ENCODE peak calls at places on chromosome 7, in seven cellular contexts. One of them, this sample, is unnamed.

GRCh38 chr7:110600983-110601382 is 489.9 kb upstream of the LRRN3 start:
- DNase-seq in AG09309: no peak
- DNase-seq in NCI-H345: peak
- DNase-seq in activated naive CD4-positive, alpha-beta T cell: no peak
- DNase-seq in osteoblast: no peak
- DNase-seq in GM12865: no peak
- DNase-seq in T-cell: no peak
- DNase-seq in this sample: no peak

GRCh38 chr7:158078161-158078910 is 509.3 kb downstream of the PTPRN2 start:
- DNase-seq in AG09309: no peak
- DNase-seq in NCI-H345: peak
- DNase-seq in activated naive CD4-positive, alpha-beta T cell: no peak
- DNase-seq in osteoblast: no peak
- DNase-seq in GM12865: no peak
- DNase-seq in T-cell: no peak
- DNase-seq in this sample: no peak

GRCh38 chr7:33870120-33870519 is 35.2 kb upstream of the BMPER start:
- DNase-seq in AG09309: no peak
- DNase-seq in NCI-H345: no peak
- DNase-seq in activated naive CD4-positive, alpha-beta T cell: no peak
- DNase-seq in osteoblast: no peak
- DNase-seq in GM12865: no peak
- DNase-seq in T-cell: no peak
- DNase-seq in this sample: no peak

GRCh38 chr7:114944742-114945625 is 23.1 kb downstream of the MDFIC start:
- DNase-seq in AG09309: peak
- DNase-seq in NCI-H345: no peak
- DNase-seq in activated naive CD4-positive, alpha-beta T cell: no peak
- DNase-seq in osteoblast: peak
- DNase-seq in GM12865: no peak
- DNase-seq in T-cell: no peak
- DNase-seq in this sample: no peak

GRCh38 chr7:135670179-135670578 is 7.9 kb downstream of the STMP1 start:
- DNase-seq in AG09309: no peak
- DNase-seq in NCI-H345: no peak
- DNase-seq in activated naive CD4-positive, alpha-beta T cell: no peak
- DNase-seq in osteoblast: peak
- DNase-seq in GM12865: no peak
- DNase-seq in T-cell: no peak
- DNase-seq in this sample: no peak

GRCh38 chr7:96800824-96801223 is 91.2 kb upstream of the SEM1 start:
- DNase-seq in AG09309: no peak
- DNase-seq in NCI-H345: no peak
- DNase-seq in activated naive CD4-positive, alpha-beta T cell: no peak
- DNase-seq in osteoblast: no peak
- DNase-seq in GM12865: no peak
- DNase-seq in T-cell: no peak
- DNase-seq in this sample: no peak

GRCh38 chr7:497346-497745 is 22.3 kb downstream of the PDGFA start:
- DNase-seq in AG09309: no peak
- DNase-seq in NCI-H345: no peak
- DNase-seq in activated naive CD4-positive, alpha-beta T cell: no peak
- DNase-seq in osteoblast: no peak
- DNase-seq in GM12865: no peak
- DNase-seq in T-cell: no peak
- DNase-seq in this sample: no peak

GRCh38 chr7:81029523-81029922 is 110.7 kb upstream of the SEMA3C start:
- DNase-seq in AG09309: no peak
- DNase-seq in NCI-H345: peak
- DNase-seq in activated naive CD4-positive, alpha-beta T cell: no peak
- DNase-seq in osteoblast: no peak
- DNase-seq in GM12865: no peak
- DNase-seq in T-cell: no peak
- DNase-seq in this sample: no peak

GRCh38 chr7:70569335-70569819 is 562.6 kb upstream of the GALNT17 start:
- DNase-seq in AG09309: no peak
- DNase-seq in NCI-H345: peak
- DNase-seq in activated naive CD4-positive, alpha-beta T cell: no peak
- DNase-seq in osteoblast: no peak
- DNase-seq in GM12865: peak
- DNase-seq in T-cell: no peak
- DNase-seq in this sample: no peak

GRCh38 chr7:18471476-18472160 is 23.9 kb upstream of the HDAC9 start:
- DNase-seq in AG09309: no peak
- DNase-seq in NCI-H345: no peak
- DNase-seq in activated naive CD4-positive, alpha-beta T cell: no peak
- DNase-seq in osteoblast: no peak
- DNase-seq in GM12865: no peak
- DNase-seq in T-cell: no peak
- DNase-seq in this sample: no peak

GRCh38 chr7:42407828-42408227 is 170.8 kb upstream of the GLI3 start:
- DNase-seq in AG09309: no peak
- DNase-seq in NCI-H345: no peak
- DNase-seq in activated naive CD4-positive, alpha-beta T cell: no peak
- DNase-seq in osteoblast: no peak
- DNase-seq in GM12865: no peak
- DNase-seq in T-cell: no peak
- DNase-seq in this sample: no peak

GRCh38 chr7:128867842-128868623 is 5.4 kb downstream of the ATP6V1F start:
- DNase-seq in AG09309: no peak
- DNase-seq in NCI-H345: peak
- DNase-seq in activated naive CD4-positive, alpha-beta T cell: no peak
- DNase-seq in osteoblast: no peak
- DNase-seq in GM12865: no peak
- DNase-seq in T-cell: no peak
- DNase-seq in this sample: no peak

GRCh38 chr7:75989726-75990388 is 4.5 kb downstream of the TMEM120A start:
- DNase-seq in AG09309: no peak
- DNase-seq in NCI-H345: no peak
- DNase-seq in activated naive CD4-positive, alpha-beta T cell: no peak
- DNase-seq in osteoblast: peak
- DNase-seq in GM12865: no peak
- DNase-seq in T-cell: no peak
- DNase-seq in this sample: no peak

GRCh38 chr7:123431075-123431614 is 103.2 kb downstream of the IQUB start:
- DNase-seq in AG09309: no peak
- DNase-seq in NCI-H345: no peak
- DNase-seq in activated naive CD4-positive, alpha-beta T cell: no peak
- DNase-seq in osteoblast: no peak
- DNase-seq in GM12865: no peak
- DNase-seq in T-cell: no peak
- DNase-seq in this sample: no peak

GRCh38 chr7:70776627-70777101 is 355.3 kb upstream of the GALNT17 start:
- DNase-seq in AG09309: no peak
- DNase-seq in NCI-H345: no peak
- DNase-seq in activated naive CD4-positive, alpha-beta T cell: no peak
- DNase-seq in osteoblast: no peak
- DNase-seq in GM12865: peak
- DNase-seq in T-cell: no peak
- DNase-seq in this sample: no peak

GRCh38 chr7:40799-41750 is 151.3 kb upstream of the FAM20C start:
- DNase-seq in AG09309: no peak
- DNase-seq in NCI-H345: no peak
- DNase-seq in activated naive CD4-positive, alpha-beta T cell: no peak
- DNase-seq in osteoblast: peak
- DNase-seq in GM12865: no peak
- DNase-seq in T-cell: no peak
- DNase-seq in this sample: no peak

GRCh38 chr7:135100856-135101255 is 47.0 kb upstream of the TMEM140 start:
- DNase-seq in AG09309: no peak
- DNase-seq in NCI-H345: no peak
- DNase-seq in activated naive CD4-positive, alpha-beta T cell: no peak
- DNase-seq in osteoblast: no peak
- DNase-seq in GM12865: no peak
- DNase-seq in T-cell: no peak
- DNase-seq in this sample: no peak

GRCh38 chr7:95690367-95690947 is 81.9 kb upstream of the DYNC1I1 start:
- DNase-seq in AG09309: no peak
- DNase-seq in NCI-H345: peak
- DNase-seq in activated naive CD4-positive, alpha-beta T cell: no peak
- DNase-seq in osteoblast: no peak
- DNase-seq in GM12865: peak
- DNase-seq in T-cell: peak
- DNase-seq in this sample: peak

GRCh38 chr7:16071246-16071857 is 350.0 kb downstream of the CRPPA start:
- DNase-seq in AG09309: peak
- DNase-seq in NCI-H345: peak
- DNase-seq in activated naive CD4-positive, alpha-beta T cell: no peak
- DNase-seq in osteoblast: no peak
- DNase-seq in GM12865: peak
- DNase-seq in T-cell: no peak
- DNase-seq in this sample: no peak

GRCh38 chr7:35869810-35870209 is 69.0 kb downstream of the SEPTIN7 start:
- DNase-seq in AG09309: peak
- DNase-seq in NCI-H345: no peak
- DNase-seq in activated naive CD4-positive, alpha-beta T cell: no peak
- DNase-seq in osteoblast: no peak
- DNase-seq in GM12865: no peak
- DNase-seq in T-cell: no peak
- DNase-seq in this sample: no peak

GRCh38 chr7:79176859-79177477 is 276.5 kb downstream of the MAGI2 start:
- DNase-seq in AG09309: peak
- DNase-seq in NCI-H345: peak
- DNase-seq in activated naive CD4-positive, alpha-beta T cell: no peak
- DNase-seq in osteoblast: peak
- DNase-seq in GM12865: peak
- DNase-seq in T-cell: no peak
- DNase-seq in this sample: no peak

GRCh38 chr7:148620749-148621372 is 30.3 kb downstream of the C7orf33 start:
- DNase-seq in AG09309: no peak
- DNase-seq in NCI-H345: no peak
- DNase-seq in activated naive CD4-positive, alpha-beta T cell: no peak
- DNase-seq in osteoblast: no peak
- DNase-seq in GM12865: no peak
- DNase-seq in T-cell: no peak
- DNase-seq in this sample: no peak

GRCh38 chr7:99806839-99807478 is 20.9 kb upstream of the CYP3A43 start:
- DNase-seq in AG09309: no peak
- DNase-seq in NCI-H345: no peak
- DNase-seq in activated naive CD4-positive, alpha-beta T cell: no peak
- DNase-seq in osteoblast: no peak
- DNase-seq in GM12865: no peak
- DNase-seq in T-cell: no peak
- DNase-seq in this sample: no peak

GRCh38 chr7:64959072-64959747 is 31.6 kb downstream of the ZNF117 start:
- DNase-seq in AG09309: no peak
- DNase-seq in NCI-H345: peak
- DNase-seq in activated naive CD4-positive, alpha-beta T cell: no peak
- DNase-seq in osteoblast: no peak
- DNase-seq in GM12865: no peak
- DNase-seq in T-cell: no peak
- DNase-seq in this sample: no peak

GRCh38 chr7:12968836-12969422 is 281.5 kb downstream of the ARL4A start:
- DNase-seq in AG09309: no peak
- DNase-seq in NCI-H345: no peak
- DNase-seq in activated naive CD4-positive, alpha-beta T cell: no peak
- DNase-seq in osteoblast: no peak
- DNase-seq in GM12865: no peak
- DNase-seq in T-cell: no peak
- DNase-seq in this sample: no peak

GRCh38 chr7:25228386-25228785 is at the start of gene NPVF:
- DNase-seq in AG09309: no peak
- DNase-seq in NCI-H345: no peak
- DNase-seq in activated naive CD4-positive, alpha-beta T cell: no peak
- DNase-seq in osteoblast: no peak
- DNase-seq in GM12865: no peak
- DNase-seq in T-cell: no peak
- DNase-seq in this sample: no peak

GRCh38 chr7:603152-603941 is 83.7 kb upstream of the PDGFA start:
- DNase-seq in AG09309: no peak
- DNase-seq in NCI-H345: no peak
- DNase-seq in activated naive CD4-positive, alpha-beta T cell: no peak
- DNase-seq in osteoblast: no peak
- DNase-seq in GM12865: peak
- DNase-seq in T-cell: no peak
- DNase-seq in this sample: no peak

GRCh38 chr7:116339564-116339963 is 129.2 kb downstream of the TES start:
- DNase-seq in AG09309: no peak
- DNase-seq in NCI-H345: no peak
- DNase-seq in activated naive CD4-positive, alpha-beta T cell: no peak
- DNase-seq in osteoblast: no peak
- DNase-seq in GM12865: no peak
- DNase-seq in T-cell: no peak
- DNase-seq in this sample: no peak

GRCh38 chr7:86904949-86905834 is 154.3 kb downstream of the ELAPOR2 start:
- DNase-seq in AG09309: no peak
- DNase-seq in NCI-H345: no peak
- DNase-seq in activated naive CD4-positive, alpha-beta T cell: no peak
- DNase-seq in osteoblast: no peak
- DNase-seq in GM12865: peak
- DNase-seq in T-cell: no peak
- DNase-seq in this sample: no peak

GRCh38 chr7:13903997-13904396 is 85.5 kb downstream of the ETV1 start:
- DNase-seq in AG09309: peak
- DNase-seq in NCI-H345: peak
- DNase-seq in activated naive CD4-positive, alpha-beta T cell: no peak
- DNase-seq in osteoblast: no peak
- DNase-seq in GM12865: no peak
- DNase-seq in T-cell: no peak
- DNase-seq in this sample: no peak

GRCh38 chr7:135661311-135662122 is 797 bp upstream of the STMP1 start:
- DNase-seq in AG09309: no peak
- DNase-seq in NCI-H345: peak
- DNase-seq in activated naive CD4-positive, alpha-beta T cell: no peak
- DNase-seq in osteoblast: no peak
- DNase-seq in GM12865: no peak
- DNase-seq in T-cell: no peak
- DNase-seq in this sample: no peak

GRCh38 chr7:44065431-44066110 is at the start of gene PGAM2:
- DNase-seq in AG09309: no peak
- DNase-seq in NCI-H345: no peak
- DNase-seq in activated naive CD4-positive, alpha-beta T cell: no peak
- DNase-seq in osteoblast: peak
- DNase-seq in GM12865: no peak
- DNase-seq in T-cell: no peak
- DNase-seq in this sample: no peak

GRCh38 chr7:25132430-25132829 is 7.4 kb upstream of the CYCS start:
- DNase-seq in AG09309: no peak
- DNase-seq in NCI-H345: no peak
- DNase-seq in activated naive CD4-positive, alpha-beta T cell: no peak
- DNase-seq in osteoblast: no peak
- DNase-seq in GM12865: no peak
- DNase-seq in T-cell: no peak
- DNase-seq in this sample: no peak

GRCh38 chr7:149635561-149636329 is 137.6 kb downstream of the ZNF467 start:
- DNase-seq in AG09309: no peak
- DNase-seq in NCI-H345: no peak
- DNase-seq in activated naive CD4-positive, alpha-beta T cell: no peak
- DNase-seq in osteoblast: no peak
- DNase-seq in GM12865: peak
- DNase-seq in T-cell: no peak
- DNase-seq in this sample: no peak

GRCh38 chr7:103989200-103989784 is at the start of gene RELN:
- DNase-seq in AG09309: no peak
- DNase-seq in NCI-H345: peak
- DNase-seq in activated naive CD4-positive, alpha-beta T cell: no peak
- DNase-seq in osteoblast: peak
- DNase-seq in GM12865: no peak
- DNase-seq in T-cell: no peak
- DNase-seq in this sample: no peak

GRCh38 chr7:82141427-82141826 is 302.1 kb downstream of the CACNA2D1 start:
- DNase-seq in AG09309: peak
- DNase-seq in NCI-H345: no peak
- DNase-seq in activated naive CD4-positive, alpha-beta T cell: no peak
- DNase-seq in osteoblast: peak
- DNase-seq in GM12865: no peak
- DNase-seq in T-cell: no peak
- DNase-seq in this sample: no peak